ENCODE peak calls at places on chromosome 11, in four cellular contexts. One of them, this sample, is unnamed.

GRCh38 chr11:128207861-128208321 is 379.5 kb downstream of the ETS1 start:
- DNase-seq in endothelial cell of umbilical vein: peak
- DNase-seq in NB4: no peak
- DNase-seq in transverse colon: no peak
- DNase-seq in this sample: peak

GRCh38 chr11:115317428-115318185 is 186.6 kb downstream of the CADM1 start:
- DNase-seq in endothelial cell of umbilical vein: no peak
- DNase-seq in transverse colon: no peak
- DNase-seq in NB4: no peak
- DNase-seq in this sample: peak

GRCh38 chr11:121929581-121929980 is 186.4 kb downstream of the BLID start:
- DNase-seq in transverse colon: no peak
- DNase-seq in NB4: no peak
- DNase-seq in endothelial cell of umbilical vein: peak
- DNase-seq in this sample: peak

GRCh38 chr11:120608061-120608460 is 96.5 kb downstream of the GRIK4 start:
- DNase-seq in endothelial cell of umbilical vein: no peak
- DNase-seq in NB4: no peak
- DNase-seq in transverse colon: no peak
- DNase-seq in this sample: no peak

GRCh38 chr11:118547132-118547531 is 16.1 kb downstream of the TMEM25 start:
- DNase-seq in transverse colon: no peak
- DNase-seq in endothelial cell of umbilical vein: no peak
- DNase-seq in NB4: no peak
- DNase-seq in this sample: no peak

GRCh38 chr11:67279589-67280340 is 9.3 kb upstream of the ANKRD13D start:
- DNase-seq in NB4: no peak
- DNase-seq in endothelial cell of umbilical vein: no peak
- DNase-seq in transverse colon: no peak
- DNase-seq in this sample: no peak

GRCh38 chr11:101738494-101738893 is 154.7 kb upstream of the TRPC6 start:
- DNase-seq in endothelial cell of umbilical vein: no peak
- DNase-seq in NB4: no peak
- DNase-seq in transverse colon: no peak
- DNase-seq in this sample: no peak

GRCh38 chr11:119919656-119920055 is 190.7 kb upstream of the NECTIN1 start:
- DNase-seq in transverse colon: no peak
- DNase-seq in endothelial cell of umbilical vein: no peak
- DNase-seq in NB4: peak
- DNase-seq in this sample: no peak

GRCh38 chr11:48043111-48043997 is 63.0 kb downstream of the PTPRJ start:
- DNase-seq in NB4: peak
- DNase-seq in endothelial cell of umbilical vein: no peak
- DNase-seq in transverse colon: no peak
- DNase-seq in this sample: no peak

GRCh38 chr11:35932121-35932520 is 11.7 kb upstream of the LDLRAD3 start:
- DNase-seq in NB4: no peak
- DNase-seq in endothelial cell of umbilical vein: no peak
- DNase-seq in transverse colon: no peak
- DNase-seq in this sample: no peak

GRCh38 chr11:17439316-17439782 is 37.3 kb downstream of the ABCC8 start:
- DNase-seq in NB4: no peak
- DNase-seq in endothelial cell of umbilical vein: no peak
- DNase-seq in transverse colon: no peak
- DNase-seq in this sample: no peak

GRCh38 chr11:12160680-12161079 is 50.3 kb downstream of the MICAL2 start:
- DNase-seq in endothelial cell of umbilical vein: no peak
- DNase-seq in NB4: no peak
- DNase-seq in transverse colon: no peak
- DNase-seq in this sample: peak

GRCh38 chr11:48001438-48002021 is 21.2 kb downstream of the PTPRJ start:
- DNase-seq in endothelial cell of umbilical vein: peak
- DNase-seq in NB4: no peak
- DNase-seq in transverse colon: peak
- DNase-seq in this sample: peak

GRCh38 chr11:32792948-32793475 is 1.4 kb downstream of the CCDC73 start:
- DNase-seq in endothelial cell of umbilical vein: peak
- DNase-seq in transverse colon: peak
- DNase-seq in NB4: peak
- DNase-seq in this sample: peak

GRCh38 chr11:120208012-120208441 is 2.8 kb upstream of the OAF start:
- DNase-seq in NB4: peak
- DNase-seq in endothelial cell of umbilical vein: peak
- DNase-seq in transverse colon: no peak
- DNase-seq in this sample: no peak

GRCh38 chr11:42992594-42992993 is 319.2 kb upstream of the API5 start:
- DNase-seq in transverse colon: no peak
- DNase-seq in NB4: no peak
- DNase-seq in endothelial cell of umbilical vein: no peak
- DNase-seq in this sample: no peak

GRCh38 chr11:68749501-68750196 is 1.7 kb downstream of the TESMIN start:
- DNase-seq in transverse colon: no peak
- DNase-seq in endothelial cell of umbilical vein: no peak
- DNase-seq in NB4: no peak
- DNase-seq in this sample: peak

GRCh38 chr11:77046060-77046501 is 11.9 kb downstream of the B3GNT6 start:
- DNase-seq in endothelial cell of umbilical vein: peak
- DNase-seq in NB4: peak
- DNase-seq in transverse colon: peak
- DNase-seq in this sample: no peak

GRCh38 chr11:127490896-127491295 is 490.3 kb upstream of the KIRREL3 start:
- DNase-seq in transverse colon: no peak
- DNase-seq in NB4: no peak
- DNase-seq in endothelial cell of umbilical vein: no peak
- DNase-seq in this sample: no peak

GRCh38 chr11:12066056-12066798 is 44.2 kb upstream of the MICAL2 start:
- DNase-seq in NB4: peak
- DNase-seq in endothelial cell of umbilical vein: peak
- DNase-seq in transverse colon: peak
- DNase-seq in this sample: peak

GRCh38 chr11:122998727-122999370 is 17.2 kb upstream of the BSX start:
- DNase-seq in transverse colon: no peak
- DNase-seq in NB4: no peak
- DNase-seq in endothelial cell of umbilical vein: no peak
- DNase-seq in this sample: no peak

GRCh38 chr11:99068832-99069231 is 48.1 kb downstream of the CNTN5 start:
- DNase-seq in endothelial cell of umbilical vein: no peak
- DNase-seq in NB4: peak
- DNase-seq in transverse colon: no peak
- DNase-seq in this sample: no peak

GRCh38 chr11:5500391-5500790 is 9.4 kb downstream of the UBQLN3 start:
- DNase-seq in endothelial cell of umbilical vein: no peak
- DNase-seq in transverse colon: no peak
- DNase-seq in NB4: no peak
- DNase-seq in this sample: no peak

GRCh38 chr11:1456166-1456565 is 30.4 kb downstream of the MOB2 start:
- DNase-seq in endothelial cell of umbilical vein: no peak
- DNase-seq in transverse colon: no peak
- DNase-seq in NB4: no peak
- DNase-seq in this sample: no peak

GRCh38 chr11:128417607-128418324 is 169.6 kb downstream of the ETS1 start:
- DNase-seq in endothelial cell of umbilical vein: no peak
- DNase-seq in NB4: no peak
- DNase-seq in transverse colon: no peak
- DNase-seq in this sample: peak

GRCh38 chr11:87421422-87421821 is 383.7 kb downstream of the TMEM135 start:
- DNase-seq in transverse colon: peak
- DNase-seq in endothelial cell of umbilical vein: peak
- DNase-seq in NB4: peak
- DNase-seq in this sample: peak

GRCh38 chr11:110251837-110252236 is 44.6 kb downstream of the RDX start:
- DNase-seq in endothelial cell of umbilical vein: peak
- DNase-seq in transverse colon: no peak
- DNase-seq in NB4: no peak
- DNase-seq in this sample: peak

GRCh38 chr11:6433998-6434650 is 6.7 kb downstream of the HPX start:
- DNase-seq in endothelial cell of umbilical vein: no peak
- DNase-seq in transverse colon: no peak
- DNase-seq in NB4: no peak
- DNase-seq in this sample: no peak

GRCh38 chr11:60836866-60837510 is 4.9 kb upstream of the CCDC86 start:
- DNase-seq in transverse colon: no peak
- DNase-seq in endothelial cell of umbilical vein: no peak
- DNase-seq in NB4: no peak
- DNase-seq in this sample: no peak

GRCh38 chr11:110317516-110317932 is 21.1 kb upstream of the RDX start:
- DNase-seq in NB4: no peak
- DNase-seq in transverse colon: no peak
- DNase-seq in endothelial cell of umbilical vein: peak
- DNase-seq in this sample: peak

DNA sequence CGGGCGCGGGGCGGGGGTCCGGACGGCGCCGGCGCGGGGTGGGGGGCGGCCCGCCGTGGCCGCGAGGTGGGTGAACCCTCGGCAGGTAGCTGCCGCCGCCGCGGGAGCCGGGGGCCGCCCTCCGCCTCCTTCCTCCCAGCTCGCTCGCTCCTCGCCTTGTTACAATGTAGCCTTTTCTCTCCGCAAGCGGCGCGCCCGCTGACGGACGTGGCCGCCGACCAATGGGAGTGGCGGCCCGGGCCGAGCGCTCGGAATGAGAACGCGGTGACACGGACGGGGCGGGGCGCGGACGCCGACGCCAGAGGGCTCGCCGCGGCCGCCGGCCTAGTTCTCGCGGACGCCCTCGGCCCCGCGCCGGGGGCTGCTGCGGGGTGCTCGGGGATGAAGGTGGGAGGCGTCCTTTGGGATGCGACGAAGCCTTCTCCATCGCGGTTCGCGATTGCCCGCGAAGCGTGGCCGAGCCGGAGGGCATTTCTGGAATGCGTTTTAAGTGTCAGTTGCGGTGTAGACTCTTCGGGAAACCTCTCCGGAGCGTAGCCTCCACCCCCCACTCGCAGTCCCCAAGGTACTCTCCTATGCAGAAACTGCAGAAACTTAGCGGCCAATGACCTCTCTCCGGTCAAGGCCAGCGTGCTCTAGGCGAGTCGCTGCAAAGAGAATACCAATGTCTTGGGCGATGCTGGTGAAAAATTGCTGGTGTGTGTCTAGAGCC is 734 bp downstream of the PRDM11 start:
- DNase-seq in transverse colon: peak
- DNase-seq in endothelial cell of umbilical vein: peak
- DNase-seq in NB4: peak
- DNase-seq in this sample: peak
- TF ChIP-seq POLR2A in transverse colon: peak
- TF ChIP-seq POLR2A in endothelial cell of umbilical vein: no peak
- TF ChIP-seq POLR2A in NB4: peak
- TF ChIP-seq POLR2A in this sample: peak

DNA sequence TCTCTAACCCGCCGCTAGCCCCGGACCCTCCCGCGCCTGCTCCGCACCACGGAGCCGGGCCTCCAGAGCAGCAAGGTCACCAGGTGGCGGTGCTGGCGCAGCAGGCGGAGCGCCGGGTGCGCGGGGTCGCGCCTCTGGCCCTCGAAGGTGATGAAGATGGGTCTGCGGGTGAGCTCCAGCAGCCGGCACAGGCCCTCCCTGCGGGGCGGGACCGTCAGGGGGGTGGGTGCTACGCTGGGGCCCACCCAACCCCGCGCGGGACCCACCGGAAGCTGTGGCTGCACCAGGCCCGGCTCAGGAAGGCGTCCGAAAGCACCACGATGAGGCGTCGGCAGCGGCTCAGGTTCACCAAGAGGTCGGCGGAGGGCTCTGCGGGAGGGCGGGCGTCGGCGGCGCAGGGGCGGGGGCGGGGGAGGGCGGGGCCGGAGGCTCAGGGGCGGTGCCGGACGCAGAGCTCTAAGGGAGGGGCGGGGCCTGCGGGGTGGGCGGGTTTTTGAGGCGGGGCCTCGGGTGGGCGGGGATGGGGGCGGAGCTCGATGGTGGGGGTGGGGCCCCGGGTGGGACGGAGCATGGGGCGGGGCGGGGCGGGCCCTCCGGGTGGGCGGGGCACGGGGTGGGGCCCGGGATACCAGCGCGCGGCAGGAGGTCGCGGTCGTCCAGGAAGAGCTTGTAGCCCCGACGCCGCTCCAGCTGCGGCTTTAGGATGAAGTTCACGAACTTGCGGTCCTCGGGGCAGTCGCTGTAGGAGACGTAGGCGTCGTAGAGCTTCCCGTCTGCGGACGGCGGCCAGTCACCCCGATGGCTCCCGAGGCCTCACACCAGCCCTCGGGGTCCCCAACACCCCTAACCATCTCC is 7.8 kb downstream of the SIGIRR start:
- DNase-seq in transverse colon: peak
- DNase-seq in endothelial cell of umbilical vein: peak
- DNase-seq in NB4: peak
- DNase-seq in this sample: peak
- TF ChIP-seq POLR2A in transverse colon: peak
- TF ChIP-seq POLR2A in endothelial cell of umbilical vein: peak
- TF ChIP-seq POLR2A in NB4: no peak
- TF ChIP-seq POLR2A in this sample: no peak

GRCh38 chr11:134223066-134223465 is 701 bp downstream of the NCAPD3 start:
- DNase-seq in endothelial cell of umbilical vein: peak
- DNase-seq in NB4: peak
- DNase-seq in transverse colon: no peak
- DNase-seq in this sample: no peak

GRCh38 chr11:134224710-134225662 is 515 bp downstream of the VPS26B start:
- DNase-seq in endothelial cell of umbilical vein: peak
- DNase-seq in NB4: peak
- DNase-seq in transverse colon: peak
- DNase-seq in this sample: peak

GRCh38 chr11:134226806-134227325 is 2.4 kb downstream of the VPS26B start:
- DNase-seq in NB4: no peak
- DNase-seq in endothelial cell of umbilical vein: peak
- DNase-seq in transverse colon: no peak
- DNase-seq in this sample: peak

GRCh38 chr11:134228625-134229024 is 4.2 kb downstream of the VPS26B start:
- DNase-seq in endothelial cell of umbilical vein: no peak
- DNase-seq in transverse colon: no peak
- DNase-seq in NB4: no peak
- DNase-seq in this sample: no peak

GRCh38 chr11:134223836-134224709 is at the start of the genes NCAPD3 and VPS26B:
- DNase-seq in NB4: peak
- DNase-seq in transverse colon: peak
- DNase-seq in endothelial cell of umbilical vein: peak
- DNase-seq in this sample: peak
- TF ChIP-seq POLR2A in NB4: peak
- TF ChIP-seq POLR2A in transverse colon: peak
- TF ChIP-seq POLR2A in endothelial cell of umbilical vein: peak
- TF ChIP-seq POLR2A in this sample: peak

DNA sequence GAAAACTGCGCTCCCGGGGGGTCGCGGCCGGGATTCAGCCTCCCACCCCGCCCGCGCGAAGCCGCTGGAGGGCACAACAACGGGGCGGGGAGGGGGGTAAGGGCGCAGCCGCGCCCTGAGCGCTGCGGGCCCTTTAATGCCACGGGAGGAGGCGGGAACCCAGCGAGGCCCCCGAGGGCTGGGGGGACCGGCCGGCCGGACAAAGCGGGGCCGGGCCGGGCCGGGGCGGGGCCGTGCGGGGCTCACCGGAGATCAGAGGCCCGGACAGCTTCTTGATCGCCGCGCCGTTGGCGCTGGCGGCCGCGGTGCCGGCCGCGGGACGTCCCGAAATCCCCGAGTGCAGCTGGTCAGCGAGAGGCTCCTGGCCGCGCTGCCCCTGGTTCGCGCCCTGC is 1.2 kb downstream of the CDKN1C start:
- DNase-seq in endothelial cell of umbilical vein: peak
- DNase-seq in NB4: no peak
- DNase-seq in transverse colon: peak
- DNase-seq in this sample: no peak
- TF ChIP-seq POLR2A in endothelial cell of umbilical vein: no peak
- TF ChIP-seq POLR2A in NB4: no peak
- TF ChIP-seq POLR2A in transverse colon: no peak
- TF ChIP-seq POLR2A in this sample: no peak

This sample was measured in IMR-90.